ENCODE peak calls at places on chromosome 16, in four cellular contexts. One of them, this sample, is unnamed.

GRCh38 chr16:69938981-69939820 is 11.9 kb upstream of the CLEC18A start:
- DNase-seq in uterus: no peak
- DNase-seq in transverse colon: no peak
- DNase-seq in stomach: no peak
- DNase-seq in this sample: no peak

GRCh38 chr16:29678691-29679267 is at the start of gene QPRT:
- DNase-seq in transverse colon: peak
- DNase-seq in stomach: no peak
- DNase-seq in uterus: peak
- DNase-seq in this sample: peak

GRCh38 chr16:30113711-30114333 is 485 bp upstream of the GDPD3 start:
- DNase-seq in uterus: no peak
- DNase-seq in stomach: no peak
- DNase-seq in transverse colon: no peak
- DNase-seq in this sample: no peak

GRCh38 chr16:53611151-53611802 is 92.4 kb downstream of the RPGRIP1L start:
- DNase-seq in transverse colon: no peak
- DNase-seq in uterus: no peak
- DNase-seq in stomach: no peak
- DNase-seq in this sample: no peak

GRCh38 chr16:69927056-69927757 is 23.9 kb upstream of the CLEC18A start:
- DNase-seq in transverse colon: no peak
- DNase-seq in uterus: peak
- DNase-seq in stomach: no peak
- DNase-seq in this sample: no peak

GRCh38 chr16:87390641-87391323 is 1.4 kb upstream of the MAP1LC3B start:
- DNase-seq in transverse colon: no peak
- DNase-seq in stomach: no peak
- DNase-seq in uterus: peak
- DNase-seq in this sample: no peak

GRCh38 chr16:67278773-67279295 is 498 bp upstream of the PLEKHG4 start:
- DNase-seq in transverse colon: peak
- DNase-seq in stomach: no peak
- DNase-seq in uterus: peak
- DNase-seq in this sample: no peak

GRCh38 chr16:81337097-81337496 is 22.3 kb downstream of the GAN start:
- DNase-seq in transverse colon: no peak
- DNase-seq in uterus: no peak
- DNase-seq in stomach: no peak
- DNase-seq in this sample: no peak

GRCh38 chr16:64892843-64893242 is 229.0 kb downstream of the CDH11 start:
- DNase-seq in uterus: no peak
- DNase-seq in stomach: no peak
- DNase-seq in transverse colon: no peak
- DNase-seq in this sample: no peak

GRCh38 chr16:25009822-25010221 is 5.3 kb downstream of the ARHGAP17 start:
- DNase-seq in uterus: no peak
- DNase-seq in transverse colon: no peak
- DNase-seq in stomach: no peak
- DNase-seq in this sample: no peak

GRCh38 chr16:2691491-2692248 is 9.3 kb downstream of the KCTD5 start:
- DNase-seq in transverse colon: no peak
- DNase-seq in stomach: peak
- DNase-seq in uterus: no peak
- DNase-seq in this sample: no peak

GRCh38 chr16:4991754-4992153 is 33.6 kb downstream of the SEC14L5 start:
- DNase-seq in transverse colon: no peak
- DNase-seq in stomach: no peak
- DNase-seq in uterus: no peak
- DNase-seq in this sample: no peak

GRCh38 chr16:3056336-3057180 is 8.9 kb upstream of the IL32 start:
- DNase-seq in stomach: no peak
- DNase-seq in transverse colon: no peak
- DNase-seq in uterus: no peak
- DNase-seq in this sample: no peak

GRCh38 chr16:31402687-31403086 is 9.6 kb downstream of the ITGAD start:
- DNase-seq in transverse colon: no peak
- DNase-seq in stomach: no peak
- DNase-seq in uterus: no peak
- DNase-seq in this sample: no peak

GRCh38 chr16:3951861-3952332 is 71.4 kb upstream of the CREBBP start:
- DNase-seq in stomach: no peak
- DNase-seq in uterus: no peak
- DNase-seq in transverse colon: no peak
- DNase-seq in this sample: no peak

GRCh38 chr16:73817500-73817899 is 479.1 kb upstream of the PSMD7 start:
- DNase-seq in stomach: no peak
- DNase-seq in uterus: no peak
- DNase-seq in transverse colon: no peak
- DNase-seq in this sample: no peak

GRCh38 chr16:86074651-86075487 is 175.9 kb downstream of the IRF8 start:
- DNase-seq in stomach: no peak
- DNase-seq in uterus: no peak
- DNase-seq in transverse colon: peak
- DNase-seq in this sample: no peak

GRCh38 chr16:71648162-71648561 is 22.2 kb downstream of the MARVELD3 start:
- DNase-seq in stomach: no peak
- DNase-seq in transverse colon: no peak
- DNase-seq in uterus: no peak
- DNase-seq in this sample: no peak

GRCh38 chr16:66474750-66475199 is 47.7 kb downstream of the BEAN1 start:
- DNase-seq in transverse colon: peak
- DNase-seq in stomach: no peak
- DNase-seq in uterus: no peak
- DNase-seq in this sample: peak

GRCh38 chr16:28304214-28304613 is 11.9 kb downstream of the SBK1 start:
- DNase-seq in stomach: peak
- DNase-seq in uterus: no peak
- DNase-seq in transverse colon: no peak
- DNase-seq in this sample: no peak

GRCh38 chr16:30748634-30749445 is 615 bp downstream of the PHKG2 start:
- DNase-seq in transverse colon: peak
- DNase-seq in uterus: peak
- DNase-seq in stomach: no peak
- DNase-seq in this sample: no peak

GRCh38 chr16:10980811-10981210 is 36.4 kb downstream of the CLEC16A start:
- DNase-seq in stomach: no peak
- DNase-seq in transverse colon: no peak
- DNase-seq in uterus: no peak
- DNase-seq in this sample: no peak

GRCh38 chr16:10984509-10984908 is 40.1 kb downstream of the CLEC16A start:
- DNase-seq in uterus: no peak
- DNase-seq in stomach: no peak
- DNase-seq in transverse colon: no peak
- DNase-seq in this sample: no peak

GRCh38 chr16:10983175-10983558 is 38.8 kb downstream of the CLEC16A start:
- DNase-seq in transverse colon: peak
- DNase-seq in stomach: peak
- DNase-seq in uterus: no peak
- DNase-seq in this sample: no peak

GRCh38 chr16:10981697-10982216 is 37.4 kb downstream of the CLEC16A start:
- DNase-seq in transverse colon: no peak
- DNase-seq in uterus: no peak
- DNase-seq in stomach: no peak
- DNase-seq in this sample: no peak

DNA sequence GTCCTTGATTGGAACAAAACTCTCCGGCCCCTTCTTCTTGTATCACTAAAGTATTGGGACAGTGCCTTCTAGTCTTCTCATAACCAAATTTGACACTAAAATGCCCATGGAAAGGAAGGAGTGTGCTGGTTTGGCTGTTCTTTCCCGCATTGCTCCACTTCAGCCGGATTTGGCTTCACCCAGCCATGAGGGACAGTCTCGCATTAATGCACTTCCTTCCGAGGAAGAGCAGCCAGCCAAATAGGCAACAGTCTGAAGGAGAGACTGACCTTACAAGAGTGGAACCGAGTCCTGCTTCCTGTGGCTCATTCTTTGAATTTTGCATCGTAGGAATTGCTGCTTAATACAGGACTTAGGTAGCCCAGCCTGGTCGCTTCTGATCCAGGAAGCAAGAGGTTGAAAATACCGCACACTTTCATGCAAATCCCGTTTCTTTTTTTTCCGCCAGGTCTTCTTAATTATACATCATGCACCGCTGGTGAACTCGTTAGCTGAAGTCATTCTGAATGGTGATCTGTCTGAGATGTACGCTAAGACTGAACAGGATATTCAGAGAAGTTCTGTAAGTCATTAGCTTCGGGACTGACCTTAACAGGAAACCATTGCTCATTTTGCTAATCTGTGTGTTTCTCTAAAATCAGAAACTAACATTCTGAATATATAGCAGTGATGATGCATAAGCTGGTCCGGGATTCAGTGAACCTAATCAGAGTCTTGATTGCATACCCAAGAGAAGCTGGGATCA is 38.2 kb downstream of the CLEC16A start:
- DNase-seq in uterus: no peak
- DNase-seq in stomach: no peak
- DNase-seq in transverse colon: no peak
- DNase-seq in this sample: no peak
- TF ChIP-seq POLR2A in uterus: no peak
- TF ChIP-seq POLR2A in stomach: no peak
- TF ChIP-seq POLR2A in transverse colon: no peak
- TF ChIP-seq POLR2A in this sample: no peak

DNA sequence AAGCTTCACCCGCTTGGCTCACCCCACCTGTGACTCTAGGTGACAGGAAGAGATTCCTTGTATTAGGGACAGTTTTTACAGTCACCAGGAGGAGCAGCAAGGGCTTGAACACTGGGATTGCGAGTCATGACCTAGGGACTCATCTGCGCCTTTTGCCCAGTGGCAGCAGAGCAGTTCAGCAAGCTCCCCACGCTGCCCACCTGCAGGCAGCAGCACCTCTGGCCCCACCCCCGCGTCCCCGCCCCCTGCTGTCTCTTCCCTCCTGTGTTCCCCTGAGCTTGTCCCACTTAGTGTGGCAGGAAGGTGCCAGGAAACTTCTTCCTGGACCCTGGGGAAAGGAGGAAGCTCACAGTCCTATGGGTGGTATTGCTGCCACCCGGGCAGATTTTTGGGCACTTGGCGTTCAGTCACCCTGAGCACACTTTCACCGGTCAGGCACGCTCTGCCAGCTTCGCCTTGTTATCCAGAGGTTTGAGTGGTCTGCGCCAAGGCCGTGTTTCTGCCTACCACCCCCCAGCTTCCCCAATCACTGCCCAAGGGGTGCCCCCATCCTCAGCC is 8.7 kb downstream of the MMP15 start:
- DNase-seq in transverse colon: no peak
- DNase-seq in uterus: no peak
- DNase-seq in stomach: no peak
- DNase-seq in this sample: no peak
- TF ChIP-seq POLR2A in transverse colon: no peak
- TF ChIP-seq POLR2A in uterus: no peak
- TF ChIP-seq POLR2A in stomach: no peak
- TF ChIP-seq POLR2A in this sample: no peak

DNA sequence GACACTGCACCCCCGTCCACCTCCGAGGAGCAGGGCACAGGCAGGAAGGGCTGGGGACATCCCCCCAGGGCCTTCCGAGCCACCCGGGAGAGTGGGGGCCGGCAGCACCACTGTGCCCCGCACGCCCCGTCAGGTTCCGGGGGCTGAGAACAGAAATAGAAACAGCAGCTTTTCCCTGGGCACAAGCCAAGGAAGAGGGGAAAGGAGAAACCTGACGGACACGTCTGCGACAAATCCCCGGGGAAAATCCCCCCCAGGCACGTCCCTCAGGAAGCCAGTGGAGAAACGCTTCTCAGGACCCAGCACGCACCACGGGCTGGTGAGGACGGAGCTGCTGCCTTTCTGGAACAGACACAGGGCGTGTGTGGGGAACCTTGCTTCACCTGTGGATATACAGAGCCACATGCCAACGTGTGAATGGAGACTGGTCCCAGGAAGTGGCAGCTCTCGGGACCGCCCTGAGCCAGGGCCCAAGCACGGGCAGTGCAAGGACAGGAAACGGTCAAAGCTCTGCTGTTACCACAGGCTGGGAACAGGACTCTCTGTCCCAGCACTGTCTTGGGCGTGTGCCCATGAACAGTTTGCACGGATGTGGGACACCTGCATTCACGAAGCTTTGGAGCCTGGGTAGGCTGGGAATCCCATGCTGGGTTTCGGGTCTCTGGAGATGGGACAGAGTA is 1.2 kb upstream of the TMEM204 start:
- DNase-seq in transverse colon: peak
- DNase-seq in uterus: peak
- DNase-seq in stomach: peak
- DNase-seq in this sample: no peak
- TF ChIP-seq POLR2A in transverse colon: no peak
- TF ChIP-seq POLR2A in uterus: no peak
- TF ChIP-seq POLR2A in stomach: no peak
- TF ChIP-seq POLR2A in this sample: no peak

DNA sequence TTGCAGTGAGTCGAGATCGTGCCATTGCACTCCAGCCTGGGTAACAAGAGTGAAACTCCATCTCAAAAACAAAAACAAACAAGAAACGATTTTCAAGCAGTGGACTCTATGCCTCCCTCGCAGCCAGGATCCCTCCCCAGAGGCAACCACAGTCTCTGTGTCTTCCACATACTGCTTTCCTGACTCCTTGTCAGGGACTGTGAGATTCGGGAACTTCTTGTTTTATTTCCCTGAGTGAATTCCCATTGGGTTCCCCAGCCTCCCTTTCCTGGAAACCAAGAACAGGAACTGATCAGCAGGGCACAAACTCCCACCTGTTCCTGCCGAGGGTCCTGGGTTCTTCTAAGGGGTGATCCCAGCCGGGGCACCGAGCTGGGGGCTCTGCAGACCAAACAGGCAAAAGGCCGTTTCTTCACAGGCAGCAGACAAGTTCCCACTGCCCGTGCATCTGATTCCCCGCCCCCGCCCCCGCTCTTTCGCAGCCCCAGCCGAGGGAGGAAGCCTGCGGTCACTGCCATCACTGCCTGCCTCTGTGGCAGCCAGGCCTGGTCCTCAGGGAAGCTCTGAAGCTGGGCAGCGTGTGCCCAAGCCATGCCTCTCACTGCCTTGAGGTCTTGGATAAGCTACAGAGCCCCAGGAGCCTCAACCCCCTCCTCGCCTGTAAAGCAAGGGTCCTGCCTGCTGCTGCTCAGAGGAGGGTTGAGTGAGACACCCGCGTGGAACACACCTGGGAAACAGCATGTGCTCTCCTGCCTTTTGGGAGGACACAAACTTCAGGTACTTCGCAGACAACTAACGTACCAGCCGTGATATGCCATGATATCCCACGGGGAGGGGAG is 5.5 kb upstream of the PIEZO1 start:
- DNase-seq in transverse colon: peak
- DNase-seq in uterus: no peak
- DNase-seq in stomach: peak
- DNase-seq in this sample: no peak
- TF ChIP-seq POLR2A in transverse colon: no peak
- TF ChIP-seq POLR2A in uterus: no peak
- TF ChIP-seq POLR2A in stomach: no peak
- TF ChIP-seq POLR2A in this sample: no peak

DNA sequence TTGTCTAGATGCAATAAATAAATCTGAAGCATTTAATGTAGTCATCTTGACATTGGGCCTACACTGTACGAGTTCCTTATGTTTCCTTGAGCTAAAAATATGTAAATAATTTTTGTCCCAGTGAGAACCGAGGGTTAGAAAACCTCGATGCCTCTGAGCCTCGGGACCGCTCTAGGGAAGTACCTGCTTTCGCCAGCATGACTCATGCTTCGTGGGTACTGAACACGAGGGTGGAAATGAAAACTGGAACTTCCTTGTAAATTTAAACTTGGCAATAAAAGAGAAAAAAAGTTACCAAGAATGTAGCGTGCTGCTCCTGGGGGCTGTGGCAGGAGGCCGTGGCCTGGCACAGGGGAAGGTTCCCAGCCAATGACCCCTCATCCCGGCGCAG is 74.1 kb downstream of the SOCS1 start:
- DNase-seq in transverse colon: peak
- DNase-seq in uterus: no peak
- DNase-seq in stomach: no peak
- DNase-seq in this sample: no peak
- TF ChIP-seq POLR2A in transverse colon: no peak
- TF ChIP-seq POLR2A in uterus: no peak
- TF ChIP-seq POLR2A in stomach: no peak
- TF ChIP-seq POLR2A in this sample: no peak

This sample was measured in H54.